ENCODE peak calls at places on chromosomes 5 and 9, in five cellular contexts. A is MM.1S, Y is OCI-LY7, C is HCT116, D is PC-3. O is an unnamed sample.

GRCh38 chr5:143898381-143898780 is 86.4 kb downstream of the HMHB1 start:
- DNase-seq in D (peak), A (no peak), C (no peak), Y (no peak), O (no peak)

GRCh38 chr5:25301836-25302235 is 657.1 kb upstream of the CDH10 start:
- DNase-seq in A (no peak), Y (no peak), D (no peak), C (no peak), O (no peak)

GRCh38 chr5:157109744-157110143 is 900 bp upstream of the HAVCR2 start:
- DNase-seq in A (peak), Y (peak), D (no peak), C (no peak), O (no peak)

GRCh38 chr9:93122721-93123221 is 11.3 kb downstream of the NINJ1 start:
- DNase-seq in A (no peak), C (no peak), D (no peak), Y (no peak), O (peak)

GRCh38 chr9:123487944-123488343 is 131.9 kb downstream of the CRB2 start:
- DNase-seq in D (no peak), C (no peak), Y (no peak), A (no peak), O (no peak)

GRCh38 chr9:116286287-116286686 is 132.7 kb downstream of the PAPPA start:
- DNase-seq in C (no peak), A (no peak), D (no peak), Y (no peak), O (peak)

GRCh38 chr5:135221187-135221473 is 177.9 kb downstream of the MACROH2A1 start:
- DNase-seq in A (no peak), D (no peak), C (no peak), Y (no peak), O (no peak)

GRCh38 chr5:157387683-157388093 is 72.3 kb upstream of the NIPAL4 start:
- DNase-seq in C (peak), A (no peak), D (peak), Y (no peak), O (peak)

GRCh38 chr5:144680711-144681110 is 510.0 kb downstream of the KCTD16 start:
- DNase-seq in C (no peak), A (no peak), Y (no peak), D (no peak), O (no peak)

GRCh38 chr5:6729400-6730310 is 16.4 kb downstream of the TENT4A start:
- DNase-seq in A (peak), D (no peak), C (no peak), Y (peak), O (no peak)

GRCh38 chr9:123925161-123925560 is 4.8 kb downstream of the DENND1A start:
- DNase-seq in Y (no peak), A (no peak), C (no peak), D (peak), O (no peak)

GRCh38 chr9:98970532-98971041 is 26.9 kb downstream of the COL15A1 start:
- DNase-seq in A (no peak), C (no peak), Y (no peak), D (no peak), O (no peak)

GRCh38 chr5:150190987-150191386 is 1.1 kb downstream of the SLC6A7 start:
- DNase-seq in D (no peak), C (no peak), A (no peak), Y (no peak), O (no peak)

GRCh38 chr5:132371603-132371994 is 2.1 kb downstream of the SLC22A5 start:
- DNase-seq in A (no peak), D (no peak), Y (no peak), C (no peak), O (no peak)

GRCh38 chr9:5563417-5563815 is 53.1 kb downstream of the PDCD1LG2 start:
- DNase-seq in Y (no peak), A (no peak), D (no peak), C (no peak), O (no peak)

GRCh38 chr9:306907-307306 is 92.2 kb downstream of the DOCK8 start:
- DNase-seq in A (peak), Y (peak), D (peak), C (no peak), O (no peak)

GRCh38 chr5:94691947-94692346 is 73.5 kb downstream of the SLF1 start:
- DNase-seq in Y (no peak), D (peak), A (no peak), C (no peak), O (peak)

GRCh38 chr9:90307177-90307833 is 335.3 kb downstream of the DIRAS2 start:
- DNase-seq in Y (no peak), A (no peak), C (no peak), D (no peak), O (peak)

GRCh38 chr9:13690595-13690994 is 411.1 kb upstream of the MPDZ start:
- DNase-seq in Y (no peak), D (peak), A (no peak), C (no peak), O (no peak)

GRCh38 chr5:37576496-37576895 is 197.4 kb downstream of the WDR70 start:
- DNase-seq in Y (no peak), C (no peak), D (no peak), A (no peak), O (no peak)

GRCh38 chr9:83231039-83231438 is 168.1 kb upstream of the RASEF start:
- DNase-seq in Y (no peak), D (no peak), C (peak), A (no peak), O (peak)

GRCh38 chr5:61624966-61625681 is 293.1 kb downstream of the ZSWIM6 start:
- DNase-seq in C (no peak), Y (no peak), A (no peak), D (no peak), O (no peak)

GRCh38 chr9:96665789-96666188 is 10.7 kb upstream of the PRXL2C start:
- DNase-seq in A (no peak), D (no peak), Y (no peak), C (no peak), O (no peak)

GRCh38 chr9:99173570-99174504 is 47.9 kb downstream of the ALG2 start:
- DNase-seq in C (no peak), Y (no peak), A (no peak), D (no peak), O (no peak)

DNA sequence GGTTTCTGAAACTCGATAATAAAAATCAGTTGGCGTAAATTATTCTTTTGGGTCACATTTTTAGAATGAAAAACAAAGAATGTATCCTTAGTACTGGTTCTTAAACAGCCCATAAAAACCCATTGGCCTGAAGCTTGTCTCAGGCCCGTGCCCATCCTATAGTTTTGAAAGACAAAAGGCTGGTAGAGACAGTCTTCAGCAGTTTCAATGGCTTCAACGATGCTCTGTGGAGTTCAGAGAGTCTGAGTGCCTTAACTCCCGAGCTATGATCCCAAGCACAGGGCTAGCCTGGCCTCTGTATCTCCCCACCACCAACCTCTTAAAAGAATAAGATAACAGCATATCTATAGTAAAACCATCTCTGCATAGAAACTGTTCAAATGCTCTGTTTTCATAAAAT is 595.0 kb downstream of the CDH12 start:
- DNase-seq in C (no peak), D (no peak), Y (no peak), A (no peak), O (no peak)
- H3K4me3 ChIP-seq in C (no peak), D (no peak), Y (no peak), A (no peak), O (no peak)

GRCh38 chr9:6761306-6761705 is 3.5 kb downstream of the KDM4C start:
- DNase-seq in D (no peak), C (no peak), Y (no peak), A (no peak), O (no peak)

GRCh38 chr9:6757988-6758417 is 230 bp downstream of the KDM4C start:
- DNase-seq in Y (no peak), D (no peak), C (no peak), A (no peak), O (no peak)

GRCh38 chr9:6758418-6759113 is 793 bp downstream of the KDM4C start:
- DNase-seq in Y (peak), D (peak), C (peak), A (no peak), O (peak)

GRCh38 chr9:6757132-6757987 is at the start of gene KDM4C:
- DNase-seq in A (peak), Y (peak), C (peak), D (peak), O (peak)

GRCh38 chr9:6759114-6759977 is 1.6 kb downstream of the KDM4C start:
- DNase-seq in C (peak), Y (peak), A (peak), D (peak), O (peak)
- TF ChIP-seq EZH2phosphoT487 in C (no peak), Y (no peak), A (no peak), D (no peak), O (no peak)

DNA sequence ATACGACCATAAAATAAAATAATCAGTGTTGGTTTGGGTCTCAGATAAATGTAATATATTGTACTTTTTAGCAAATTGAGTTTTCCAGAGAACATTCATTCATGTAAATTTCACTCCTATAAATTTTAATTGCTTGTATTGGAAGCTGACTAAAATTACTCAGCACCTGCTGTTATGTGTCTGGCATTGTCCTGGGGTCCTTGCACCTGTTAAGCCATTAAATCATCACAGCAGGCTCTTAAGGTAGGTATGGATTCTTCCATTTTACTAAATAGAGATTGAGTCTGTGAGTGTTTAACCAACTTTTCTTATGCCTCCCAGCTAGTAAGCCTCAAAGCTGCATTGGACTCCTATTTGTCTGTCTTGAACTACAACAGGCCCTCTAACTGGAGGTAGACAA is 78.8 kb downstream of the PARP8 start:
- DNase-seq in C (no peak), Y (no peak), A (no peak), D (no peak), O (no peak)
- H3K4me3 ChIP-seq in C (no peak), Y (peak), A (no peak), D (no peak), O (no peak)

DNA sequence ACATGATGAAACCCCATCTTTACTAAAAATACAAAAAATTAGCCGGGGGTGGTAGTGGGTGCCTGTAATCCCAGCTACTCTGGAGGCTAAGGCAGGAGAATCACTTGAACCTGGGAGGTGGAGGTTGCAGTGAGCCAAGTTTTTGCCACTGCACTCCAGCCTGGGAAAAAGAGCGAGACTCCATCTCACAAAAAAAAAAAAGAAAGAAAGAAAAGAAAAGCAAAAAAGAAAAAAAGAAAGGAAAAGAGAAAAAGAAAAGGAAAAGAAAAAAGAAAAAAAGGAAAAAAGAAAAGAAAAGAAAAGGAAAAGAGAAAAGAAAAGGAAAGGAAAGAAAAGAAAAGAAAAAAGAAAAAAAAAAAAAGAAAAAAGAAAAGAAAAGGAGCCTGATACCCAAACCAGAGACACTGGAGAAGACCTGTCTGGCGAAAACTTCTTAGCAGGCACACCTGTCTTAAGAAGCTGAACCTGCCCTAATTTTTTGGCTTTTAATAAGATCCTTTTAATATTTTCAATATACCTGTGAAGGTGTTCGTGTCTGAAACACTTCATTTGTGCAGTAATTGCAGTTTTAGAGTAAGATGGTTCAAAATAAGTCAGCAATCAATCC is 164.7 kb upstream of the IRX2 start:
- DNase-seq in Y (no peak), D (no peak), A (no peak), C (no peak), O (no peak)
- TF ChIP-seq EZH2phosphoT487 in Y (no peak), D (no peak), A (no peak), C (no peak), O (no peak)

GRCh38 chr9:126626117-126627022 is 12.6 kb downstream of the LMX1B start:
- DNase-seq in Y (no peak), A (no peak), D (no peak), C (no peak), O (no peak)
- H3K4me3 ChIP-seq in Y (no peak), A (peak), D (peak), C (no peak), O (no peak)

GRCh38 chr5:123605822-123606221 is 93.8 kb downstream of the CSNK1G3 start:
- DNase-seq in Y (no peak), C (no peak), D (no peak), A (no peak), O (no peak)

GRCh38 chr5:123611407-123611709 is 99.4 kb downstream of the CSNK1G3 start:
- DNase-seq in Y (no peak), D (no peak), C (no peak), A (no peak), O (no peak)

GRCh38 chr5:123610209-123610608 is 98.2 kb downstream of the CSNK1G3 start:
- DNase-seq in D (no peak), C (no peak), A (no peak), Y (no peak), O (peak)

DNA sequence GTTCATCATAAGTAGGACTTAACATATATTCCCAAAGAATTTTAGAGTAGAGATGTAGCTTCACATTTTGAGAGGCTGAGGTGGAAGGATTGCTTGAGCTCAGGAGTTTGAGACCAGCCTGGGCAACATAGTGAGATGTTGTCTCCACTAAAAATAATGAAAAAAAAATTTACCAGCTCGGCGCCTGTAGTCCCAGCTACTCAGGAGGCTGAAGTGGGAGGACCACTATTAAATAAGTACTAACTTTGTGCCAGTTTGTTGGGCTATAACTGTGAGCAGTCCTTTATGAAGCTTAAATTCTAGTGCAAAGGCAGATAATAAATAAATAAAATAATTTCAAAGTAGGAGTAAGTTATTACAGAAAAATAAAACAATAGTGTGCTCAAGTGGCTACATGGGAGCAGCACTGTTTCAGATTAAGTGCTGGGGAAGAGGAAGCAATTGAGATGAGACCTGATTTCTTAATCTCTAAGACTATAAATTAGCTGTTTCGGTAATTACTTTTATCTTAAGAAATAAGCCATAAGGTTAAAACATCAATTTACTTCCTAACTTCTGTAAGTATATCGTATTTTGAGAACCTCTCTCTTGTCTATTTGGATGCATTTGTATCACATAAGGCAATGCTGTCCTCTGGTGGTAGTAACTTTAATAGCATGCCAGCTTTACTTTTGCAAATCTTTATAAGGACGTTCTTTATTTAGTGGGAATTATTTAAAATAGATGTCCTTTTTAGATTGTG is 98.9 kb downstream of the CSNK1G3 start:
- DNase-seq in A (peak), Y (peak), D (peak), C (peak), O (peak)
- TF ChIP-seq EZH2phosphoT487 in A (no peak), Y (no peak), D (no peak), C (no peak), O (no peak)

DNA sequence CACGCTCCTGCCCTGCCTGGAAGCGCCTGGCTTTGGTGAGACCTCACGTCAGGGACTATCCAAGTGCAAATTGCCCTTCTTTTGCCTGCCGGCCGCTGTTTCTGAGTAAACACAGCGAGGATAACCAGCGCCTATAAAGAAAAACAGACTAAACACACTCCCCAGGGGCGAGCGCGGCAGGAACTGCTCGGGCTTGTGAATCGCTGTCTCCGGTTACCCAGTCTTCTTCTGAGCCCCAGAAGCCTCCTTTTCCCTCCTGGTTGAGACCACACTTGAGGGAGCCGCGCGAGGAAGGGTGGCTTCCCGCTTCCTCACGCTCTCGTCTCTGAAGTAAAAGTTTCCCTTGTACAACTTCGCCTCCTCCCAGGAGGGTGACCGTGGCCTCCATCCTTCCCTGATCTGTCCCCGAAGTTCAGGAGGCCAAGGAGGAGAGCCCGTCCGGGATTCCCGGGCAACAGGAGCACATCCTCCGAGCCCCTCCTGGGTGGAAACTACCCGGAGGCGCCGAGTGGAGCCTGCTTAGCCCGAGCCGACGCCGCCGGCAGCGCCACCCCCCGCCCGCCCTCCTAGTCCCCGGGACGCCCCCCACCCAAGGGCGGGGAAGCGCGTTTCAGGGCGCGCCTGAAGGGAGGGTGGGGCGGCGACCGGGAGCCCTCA is 1.0 kb downstream of the HCN1 start:
- DNase-seq in C (no peak), A (no peak), D (no peak), Y (no peak), O (peak)
- H3K4me3 ChIP-seq in C (no peak), A (no peak), D (no peak), Y (no peak), O (peak)

DNA sequence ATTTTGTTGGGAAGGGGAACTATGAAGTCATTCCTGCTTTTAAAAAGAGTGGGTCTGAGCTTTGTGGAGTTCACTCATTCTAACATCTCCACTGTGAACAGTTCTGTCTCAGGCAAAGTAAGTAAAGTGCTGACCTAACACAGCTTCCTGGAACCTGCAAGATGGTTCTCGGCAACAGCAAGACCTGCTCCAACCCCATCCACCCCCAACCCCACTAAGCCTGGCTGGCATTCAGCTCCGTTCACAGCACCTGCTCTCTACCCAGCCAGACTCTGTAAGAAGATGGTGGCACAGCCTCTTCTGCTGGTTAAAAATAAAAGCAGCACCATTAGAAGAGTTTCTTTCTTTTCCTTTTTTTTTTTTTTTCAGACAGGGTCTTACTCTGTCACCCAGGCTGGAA is 42.0 kb downstream of the EPB41L4B start:
- DNase-seq in Y (no peak), C (no peak), A (no peak), D (no peak), O (no peak)
- TF ChIP-seq EZH2phosphoT487 in Y (no peak), C (no peak), A (no peak), D (no peak), O (no peak)

DNA sequence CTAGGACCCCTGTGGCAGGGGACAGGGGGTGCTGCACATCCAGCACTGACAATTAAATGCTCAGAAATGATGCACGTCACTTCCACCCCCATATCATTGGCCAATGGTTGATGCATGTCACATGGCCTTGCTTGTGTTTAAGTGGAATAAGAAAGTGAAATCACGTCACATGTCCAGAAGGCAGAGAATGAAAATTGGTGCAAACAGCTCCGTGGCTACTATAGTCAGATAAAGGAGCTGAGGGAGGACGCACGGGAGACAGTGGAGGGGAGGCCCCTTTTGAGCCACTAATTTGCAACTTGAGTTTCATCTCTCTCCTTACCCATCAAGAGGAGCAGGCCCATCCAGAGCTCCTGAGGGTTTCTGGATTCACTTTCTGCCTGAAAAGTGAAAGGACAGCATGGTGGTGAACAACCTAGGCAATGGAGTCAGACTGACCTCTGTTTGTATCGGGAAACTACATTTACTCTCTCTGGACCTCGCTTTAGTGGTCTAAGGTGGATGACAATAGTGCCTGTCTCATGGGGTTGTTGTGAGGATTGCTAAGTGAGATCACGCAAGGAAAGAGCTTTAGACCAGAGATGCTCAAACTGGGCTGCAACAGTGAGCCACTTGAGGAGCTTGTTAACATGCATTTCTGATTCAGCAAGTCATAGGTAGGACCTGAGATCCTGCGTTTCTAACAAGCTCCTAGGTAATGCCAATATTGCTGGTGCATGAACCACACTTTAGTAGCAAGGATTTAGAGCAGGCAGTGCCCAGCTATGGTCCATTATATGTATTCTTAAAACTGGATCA is 133.9 kb upstream of the ADRA1B start:
- DNase-seq in Y (no peak), D (no peak), A (no peak), C (no peak), O (no peak)
- H3K4me3 ChIP-seq in Y (no peak), D (no peak), A (no peak), C (no peak), O (no peak)